ENCODE peak calls at places on chromosomes 5 and 9, in nine cellular contexts. Y, B, L, E, O, K, S, J and W are unnamed samples.

GRCh38 chr5:38468978-38469706 is 87.3 kb downstream of the LIFR start:
- DNase-seq in E (no peak), K (no peak), O (no peak), S (no peak), B (no peak), L (peak; percentile 59), J (no peak), Y (peak; percentile 54), W (peak; percentile 28)

GRCh38 chr5:176692326-176692725 is 45.0 kb downstream of the TSPAN17 start:
- DNase-seq in O (no peak), S (no peak), J (no peak), B (no peak), L (no peak), K (no peak), E (no peak), Y (no peak), W (no peak)

GRCh38 chr9:131291795-131292315 is 2.3 kb downstream of the PLPP7 start:
- DNase-seq in Y (no peak), K (no peak), E (no peak), O (no peak), S (no peak), J (no peak), B (no peak), L (no peak), W (no peak)

GRCh38 chr9:108411632-108412031 is 444.2 kb downstream of the ACTL7B start:
- DNase-seq in K (no peak), Y (no peak), B (no peak), S (no peak), L (no peak), E (no peak), J (no peak), O (no peak), W (no peak)

GRCh38 chr9:31520301-31521085 is 864.0 kb upstream of the ACO1 start:
- DNase-seq in E (no peak), J (no peak), Y (no peak), K (no peak), S (no peak), L (no peak), B (no peak), O (no peak), W (no peak)

GRCh38 chr9:87276851-87277251 is 220.8 kb upstream of the DAPK1 start:
- DNase-seq in E (no peak), O (peak; percentile 39), L (no peak), Y (no peak), S (no peak), J (no peak), K (no peak), B (no peak), W (peak; percentile 42)

GRCh38 chr5:141001854-141002666 is 35.8 kb downstream of the PCDHAC2 start:
- DNase-seq in O (peak; percentile 52), J (no peak), B (peak; percentile 32), E (peak; percentile 55), K (peak; percentile 48), S (peak; percentile 33), L (no peak), Y (no peak), W (no peak)

GRCh38 chr5:132394681-132395259 is 25.3 kb downstream of the SLC22A5 start:
- DNase-seq in O (no peak), L (no peak), K (no peak), Y (no peak), S (no peak), E (no peak), J (peak; percentile 48), B (no peak), W (no peak)

GRCh38 chr5:135167634-135168033 is 133.6 kb upstream of the PITX1 start:
- DNase-seq in L (no peak), B (no peak), S (no peak), Y (no peak), O (no peak), E (no peak), K (no peak), J (no peak), W (no peak)

GRCh38 chr5:157456301-157456700 is 3.7 kb upstream of the NIPAL4 start:
- DNase-seq in Y (no peak), K (no peak), O (no peak), J (no peak), B (no peak), S (no peak), E (no peak), L (no peak), W (no peak)

GRCh38 chr9:110135858-110136257 is 72.1 kb downstream of the C9orf152 start:
- DNase-seq in E (no peak), K (peak; percentile 45), B (no peak), O (no peak), S (no peak), L (no peak), J (no peak), Y (no peak), W (no peak)

GRCh38 chr5:144187699-144188294 is 17.1 kb downstream of the KCTD16 start:
- DNase-seq in K (peak; percentile 79), S (peak; percentile 89), Y (peak; percentile 22), L (no peak), J (peak; percentile 95), E (peak; percentile 91), B (peak; percentile 78), O (peak; percentile 83), W (peak; percentile 98)

GRCh38 chr5:12662545-12663314 is 758.5 kb upstream of the CTNND2 start:
- DNase-seq in S (no peak), L (no peak), O (no peak), J (no peak), K (no peak), B (no peak), Y (no peak), E (no peak), W (no peak)

GRCh38 chr9:109399258-109399767 is 78.5 kb upstream of the EPB41L4B start:
- DNase-seq in E (no peak), L (no peak), Y (no peak), K (no peak), B (no peak), J (no peak), S (no peak), O (no peak), W (no peak)

GRCh38 chr9:29214702-29215248 is 1641.5 kb upstream of the C9orf72 start:
- DNase-seq in K (no peak), L (no peak), Y (no peak), E (no peak), J (no peak), B (no peak), O (peak; percentile 30), S (no peak), W (no peak)

GRCh38 chr5:173256800-173257199 is 21.8 kb upstream of the NKX2-5 start:
- DNase-seq in B (no peak), O (no peak), Y (no peak), S (no peak), J (no peak), L (no peak), E (no peak), K (no peak), W (no peak)

GRCh38 chr9:121802753-121803152 is 151.3 kb downstream of the DAB2IP start:
- DNase-seq in L (no peak), Y (no peak), J (no peak), O (no peak), E (no peak), S (no peak), K (no peak), B (no peak), W (no peak)

GRCh38 chr9:132745911-132746709 is 75.8 kb downstream of the GTF3C4 start:
- DNase-seq in O (no peak), J (peak; percentile 36), Y (no peak), S (no peak), L (no peak), K (no peak), B (peak; percentile 10), E (no peak), W (no peak)

GRCh38 chr9:37549527-37549926 is 26.7 kb downstream of the FBXO10 start:
- DNase-seq in S (no peak), K (no peak), J (no peak), Y (no peak), L (no peak), E (peak; percentile 62), B (no peak), O (peak; percentile 19), W (no peak)

DNA sequence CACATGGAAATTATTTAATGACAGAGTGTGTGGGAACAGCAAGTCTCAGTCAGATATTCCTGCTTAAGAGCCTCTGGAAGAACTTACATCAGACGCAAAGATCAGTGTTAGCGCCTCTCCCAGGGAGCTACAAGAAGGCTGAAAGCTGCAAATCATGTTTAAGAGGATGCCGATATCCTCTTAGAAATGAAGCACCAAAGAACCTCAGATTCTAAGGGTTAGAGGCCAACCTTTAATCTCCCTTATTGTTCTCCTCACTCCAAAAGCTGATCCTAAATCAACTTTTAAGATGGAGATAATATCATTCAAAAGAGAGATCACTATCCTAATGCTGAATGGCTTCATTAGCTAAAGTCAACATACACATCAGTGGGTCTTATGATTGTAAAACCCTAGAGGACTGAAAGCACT is 160.6 kb downstream of the NFIB start:
- DNase-seq in J (no peak), L (no peak), O (no peak), B (no peak), K (no peak), Y (no peak), S (no peak), E (no peak), W (peak; percentile 63)
- TF ChIP-seq CTCF in J (no peak), L (no peak), O (no peak), B (no peak), K (no peak), Y (no peak), S (no peak), E (no peak), W (no peak)

DNA sequence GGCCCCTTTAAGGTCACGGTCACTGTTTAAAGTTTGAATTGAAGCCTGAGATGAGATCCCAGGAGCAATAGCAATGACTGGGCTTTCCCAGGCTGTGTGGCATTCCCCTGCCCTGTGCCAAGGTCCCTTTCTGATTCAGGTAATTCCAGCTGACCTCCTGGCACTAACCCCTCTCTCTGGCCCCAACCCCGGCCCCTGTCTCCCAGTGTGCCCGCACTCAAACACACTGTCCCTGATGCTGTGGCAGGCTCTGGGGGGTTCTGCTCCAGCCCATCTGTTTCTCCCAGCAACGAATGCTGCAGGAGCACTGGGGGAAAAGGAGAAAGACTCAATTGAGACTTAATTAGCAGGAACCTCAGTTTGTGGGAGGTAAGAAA is 264.8 kb upstream of the PANK3 start:
- DNase-seq in S (no peak), O (no peak), L (no peak), B (no peak), E (no peak), J (no peak), Y (no peak), K (no peak), W (no peak)
- H3K4me3 ChIP-seq in S (no peak overlapping the region), O (no peak overlapping the region), L (no peak overlapping the region), B (no peak overlapping the region), E (no peak overlapping the region), J (no peak overlapping the region), Y (no peak overlapping the region), K (no peak overlapping the region), W (no peak overlapping the region)

DNA sequence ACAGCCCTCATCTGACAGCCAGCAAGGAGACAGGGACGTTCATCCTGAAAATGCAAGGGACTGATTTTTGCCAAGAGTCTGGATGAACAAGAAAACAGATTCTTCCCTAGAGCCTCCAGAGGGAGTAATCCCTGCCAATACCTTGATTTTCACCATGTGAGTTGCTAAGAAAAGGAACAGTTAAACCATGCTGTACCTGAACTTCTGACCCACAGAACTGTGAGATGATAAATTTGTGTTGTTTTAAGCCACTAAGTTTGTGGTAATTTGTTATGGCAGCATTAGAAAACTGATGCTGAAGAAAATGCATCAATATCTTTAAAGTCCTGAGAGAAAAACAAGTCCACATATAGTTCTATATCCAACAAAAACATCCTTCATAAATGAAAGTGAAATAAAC is 153.9 kb upstream of the ADAMTSL1 start:
- DNase-seq in L (no peak), J (no peak), Y (no peak), O (no peak), E (no peak), B (no peak), K (no peak), S (no peak), W (peak; percentile 42)
- TF ChIP-seq CTCF in L (no peak), J (no peak), Y (peak; percentile 8), O (no peak), E (no peak), B (no peak), K (peak; percentile 9), S (no peak), W (peak; percentile 32)

GRCh38 chr5:42943931-42944631 is 96.0 kb downstream of the ANXA2R start:
- DNase-seq in Y (no peak), S (no peak), E (no peak), L (no peak), O (no peak), J (no peak), B (no peak), K (no peak), W (no peak)
- H3K4me3 ChIP-seq in Y (no peak overlapping the region), S (no peak overlapping the region), E (no peak overlapping the region), L (no peak overlapping the region), O (no peak overlapping the region), J (no peak overlapping the region), B (no peak overlapping the region), K (no peak overlapping the region), W (peak overlapping the region; percentile 34)